ENCODE peak calls at places on chromosome 9, in four cellular contexts. L is CD4-positive, alpha-beta T cell; P is GM12865; B is psoas muscle. Y is an unnamed sample.

GRCh38 chr9:110526426-110526825 is 53.1 kb downstream of the SVEP1 start:
- DNase-seq in P (no peak), B (no peak), L (no peak), Y (no peak)

GRCh38 chr9:96453625-96454024 is 3.7 kb downstream of the HABP4 start:
- DNase-seq in L (no peak), B (no peak), P (peak; percentile 12), Y (no peak)

GRCh38 chr9:4519604-4520003 is 29.3 kb downstream of the SLC1A1 start:
- DNase-seq in L (no peak), P (peak; percentile 46), B (no peak), Y (no peak)

GRCh38 chr9:27351438-27351837 is 54.5 kb upstream of the EQTN start:
- DNase-seq in B (peak; percentile 68), L (no peak), P (no peak), Y (no peak)

GRCh38 chr9:82489579-82489915 is 501.0 kb downstream of the SPATA31D1 start:
- DNase-seq in P (no peak), L (no peak), B (no peak), Y (no peak)

GRCh38 chr9:76528642-76529190 is 69.7 kb downstream of the GCNT1 start:
- DNase-seq in P (no peak), L (no peak), B (no peak), Y (no peak)

GRCh38 chr9:103355000-103355399 is 359.9 kb downstream of the CYLC2 start:
- DNase-seq in B (no peak), P (no peak), L (no peak), Y (no peak)

GRCh38 chr9:70081120-70081495 is 37.5 kb downstream of the MAMDC2 start:
- DNase-seq in B (no peak), L (no peak), P (no peak), Y (no peak)

GRCh38 chr9:33818167-33818831 is 1.3 kb downstream of the UBE2R2 start:
- DNase-seq in L (no peak), P (peak; percentile 51), B (peak; percentile 82), Y (peak; percentile 39)

GRCh38 chr9:128175102-128175563 is 15.1 kb downstream of the BBLN start:
- DNase-seq in L (no peak), B (no peak), P (no peak), Y (no peak)

GRCh38 chr9:92055624-92056023 is 59.6 kb downstream of the SPTLC1 start:
- DNase-seq in P (no peak), B (no peak), L (no peak), Y (no peak)

GRCh38 chr9:91221332-91221731 is 140.4 kb downstream of the AUH start:
- DNase-seq in L (no peak), B (no peak), P (no peak), Y (no peak)

GRCh38 chr9:111597852-111598729 is 1.4 kb downstream of the PTGR1 start:
- DNase-seq in L (peak; percentile 29), B (peak; percentile 87), P (peak; percentile 79), Y (peak; percentile 58)

GRCh38 chr9:110095238-110095637 is 112.7 kb downstream of the C9orf152 start:
- DNase-seq in P (no peak), L (no peak), B (no peak), Y (no peak)

GRCh38 chr9:105204416-105204815 is 40.0 kb upstream of the SLC44A1 start:
- DNase-seq in B (no peak), L (no peak), P (no peak), Y (no peak)

GRCh38 chr9:4080889-4081548 is 218.8 kb downstream of the GLIS3 start:
- DNase-seq in L (no peak), B (no peak), P (peak; percentile 38), Y (no peak)

GRCh38 chr9:115691097-115691496 is 462.5 kb upstream of the PAPPA start:
- DNase-seq in P (no peak), L (no peak), B (no peak), Y (no peak)

GRCh38 chr9:122446819-122447484 is 30.8 kb downstream of the OR1J1 start:
- DNase-seq in B (no peak), P (no peak), L (no peak), Y (no peak)

GRCh38 chr9:134367796-134368490 is 41.7 kb downstream of the RXRA start:
- DNase-seq in B (no peak), L (no peak), P (no peak), Y (no peak)

GRCh38 chr9:77846957-77847574 is 184.5 kb downstream of the GNAQ start:
- DNase-seq in L (no peak), B (no peak), P (no peak), Y (no peak)

GRCh38 chr9:37639109-37639748 is 11.5 kb upstream of the FRMPD1 start:
- DNase-seq in B (no peak), L (no peak), P (no peak), Y (no peak)

GRCh38 chr9:101311759-101312420 is 72.9 kb downstream of the BAAT start:
- DNase-seq in P (peak; percentile 80), B (no peak), L (no peak), Y (no peak)

GRCh38 chr9:137583957-137584356 is 5.2 kb upstream of the DPH7 start:
- DNase-seq in B (no peak), P (no peak), L (no peak), Y (no peak)

GRCh38 chr9:105355810-105356209 is 92.0 kb upstream of the FSD1L start:
- DNase-seq in L (no peak), B (no peak), P (peak; percentile 70), Y (no peak)

GRCh38 chr9:127644943-127645342 is 32.9 kb downstream of the STXBP1 start:
- DNase-seq in P (no peak), B (no peak), L (no peak), Y (no peak)

GRCh38 chr9:34374339-34374738 is 2.4 kb downstream of the MYORG start:
- DNase-seq in P (no peak), B (no peak), L (no peak), Y (no peak)

GRCh38 chr9:93302586-93303257 is 118.8 kb downstream of the WNK2 start:
- DNase-seq in L (peak; percentile 39), P (peak; percentile 75), B (no peak), Y (peak; percentile 57)

GRCh38 chr9:36426945-36427344 is 26.9 kb upstream of the RNF38 start:
- DNase-seq in B (no peak), P (no peak), L (no peak), Y (no peak)

GRCh38 chr9:76687861-76688374 is 76.3 kb upstream of the PCA3 start:
- DNase-seq in P (no peak), B (no peak), L (no peak), Y (no peak)

GRCh38 chr9:123609844-123610243 is 253.8 kb downstream of the CRB2 start:
- DNase-seq in B (no peak), L (no peak), P (no peak), Y (no peak)

GRCh38 chr9:23587433-23587832 is 238.6 kb downstream of the ELAVL2 start:
- DNase-seq in L (no peak), P (no peak), B (peak; percentile 86), Y (no peak)
- TF ChIP-seq CTCF in L (no peak), P (no peak), B (no peak), Y (no peak)

GRCh38 chr9:72807765-72808445 is 144.9 kb downstream of the ALDH1A1 start:
- DNase-seq in B (no peak), P (peak; percentile 17), L (no peak), Y (no peak)
- TF ChIP-seq CTCF in B (no peak), P (peak; percentile 32), L (no peak), Y (no peak)

GRCh38 chr9:126390923-126391322 is 64.3 kb downstream of the MVB12B start:
- DNase-seq in L (no peak), B (peak; percentile 61), P (no peak), Y (no peak)

GRCh38 chr9:126392662-126393383 is 66.2 kb downstream of the MVB12B start:
- DNase-seq in L (no peak), B (no peak), P (no peak), Y (no peak)

GRCh38 chr9:126389958-126390357 is 63.3 kb downstream of the MVB12B start:
- DNase-seq in B (no peak), P (peak; percentile 12), L (no peak), Y (no peak)

GRCh38 chr9:126393876-126394275 is 67.2 kb downstream of the MVB12B start:
- DNase-seq in L (no peak), B (no peak), P (no peak), Y (no peak)

DNA sequence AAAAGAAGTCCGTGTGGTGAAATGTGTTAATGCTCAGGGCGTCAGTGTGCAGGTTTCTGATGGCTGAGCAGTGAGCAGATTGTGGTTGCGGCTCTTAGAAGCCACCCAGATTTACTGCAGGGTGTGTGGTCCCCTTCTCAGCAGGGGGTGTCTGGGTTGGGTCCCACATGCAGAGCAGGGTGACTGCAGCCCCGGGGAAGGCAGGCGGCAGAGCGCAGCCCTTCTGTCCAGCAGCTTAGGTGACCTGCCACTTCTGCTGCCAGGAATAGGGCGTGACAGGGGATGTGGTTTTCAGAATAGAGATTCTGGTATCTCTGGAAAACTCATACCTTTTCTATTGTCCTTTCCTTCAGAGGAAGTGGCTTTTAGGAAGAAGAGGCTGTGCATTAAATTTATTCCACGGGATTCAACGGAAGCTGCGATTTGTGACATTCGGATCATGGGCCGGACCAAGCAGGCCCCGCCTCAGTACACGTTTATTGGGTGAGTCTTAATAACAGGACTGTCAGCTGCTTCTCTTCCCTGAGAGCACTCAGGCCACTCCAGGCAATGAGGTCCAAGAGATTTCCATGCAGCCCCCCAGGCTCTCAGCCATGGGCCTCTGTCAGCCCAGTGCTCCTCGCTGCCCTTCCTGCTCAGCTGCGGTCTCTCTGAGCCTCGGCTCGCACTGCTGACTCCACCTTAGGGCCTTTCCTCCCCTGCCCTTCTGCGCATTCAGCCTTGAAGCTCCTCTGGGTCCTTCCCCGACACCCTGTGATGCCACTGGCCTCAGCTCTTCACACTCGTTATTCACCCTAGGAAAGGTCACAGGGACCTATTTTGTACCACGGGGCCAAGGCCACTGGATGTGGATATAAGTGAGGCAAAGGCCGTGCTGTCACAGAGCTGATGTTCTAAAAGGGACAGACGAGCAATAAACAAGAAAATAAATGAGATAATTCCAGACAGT is 65.4 kb downstream of the MVB12B start:
- DNase-seq in B (no peak), L (no peak), P (no peak), Y (no peak)
- TF ChIP-seq CTCF in B (no peak), L (no peak), P (no peak), Y (no peak)

DNA sequence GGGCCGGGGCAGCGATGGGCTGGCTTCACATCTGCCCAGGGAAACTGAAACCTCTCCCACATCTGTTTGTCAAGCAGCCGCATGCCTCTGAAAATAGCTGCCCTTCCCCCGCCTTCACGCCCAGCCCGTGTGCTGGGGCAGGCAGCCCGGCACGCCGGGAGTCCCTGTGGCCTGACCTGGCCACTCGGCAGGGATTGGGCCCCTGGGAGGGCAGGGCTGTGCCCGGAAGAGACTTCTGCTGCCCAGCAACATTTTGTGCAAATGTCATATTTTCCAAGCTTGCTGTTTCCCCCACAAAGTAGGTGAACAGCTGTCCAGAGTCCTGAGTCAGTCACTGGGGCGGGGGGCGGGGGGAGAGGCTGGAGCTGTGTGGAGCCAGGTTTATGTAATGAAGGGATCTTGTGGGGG is 8.2 kb downstream of the COL27A1 start:
- DNase-seq in P (no peak), L (no peak), B (peak; percentile 78), Y (peak; percentile 66)
- TF ChIP-seq CTCF in P (no peak), L (no peak), B (no peak), Y (no peak)